ENCODE peak calls at places on chromosomes 2 and 18, in six cellular contexts. P, F, C, D, Y and O are unnamed samples.

GRCh38 chr2:176085120-176085788 is 1.5 kb upstream of the EVX2 start:
- DNase-seq in Y (no peak), C (no peak), D (no peak), P (peak), F (no peak), O (no peak)

GRCh38 chr2:54535599-54536195 is 79.6 kb downstream of the SPTBN1 start:
- DNase-seq in D (no peak), P (no peak), F (no peak), Y (peak), C (no peak), O (no peak)

GRCh38 chr18:26405190-26405781 is 143.1 kb downstream of the KCTD1 start:
- DNase-seq in D (peak), Y (no peak), F (peak), P (no peak), C (peak), O (peak)

GRCh38 chr2:71672011-71672639 is 218.8 kb downstream of the DYSF start:
- DNase-seq in P (peak), F (no peak), D (no peak), Y (no peak), C (no peak), O (no peak)

GRCh38 chr2:137165968-137166367 is 400.6 kb downstream of the THSD7B start:
- DNase-seq in P (no peak), D (no peak), F (no peak), Y (no peak), C (no peak), O (no peak)

GRCh38 chr18:80157708-80158343 is 48.8 kb downstream of the ADNP2 start:
- DNase-seq in C (peak), F (peak), Y (peak), P (peak), D (peak), O (peak)

GRCh38 chr2:96962567-96963203 is 23.7 kb downstream of the FAM178B start:
- DNase-seq in C (peak), D (peak), F (no peak), P (peak), Y (no peak), O (peak)

GRCh38 chr2:168427451-168427850 is 28.6 kb upstream of the CERS6 start:
- DNase-seq in C (no peak), F (no peak), D (no peak), P (no peak), Y (no peak), O (no peak)

GRCh38 chr18:56097561-56098095 is 509.6 kb upstream of the TCF4 start:
- DNase-seq in Y (no peak), F (no peak), D (no peak), C (no peak), P (no peak), O (no peak)

GRCh38 chr2:238126338-238126737 is 12.1 kb upstream of the KLHL30 start:
- DNase-seq in D (no peak), C (no peak), P (no peak), F (no peak), Y (no peak), O (no peak)

GRCh38 chr2:228688007-228688645 is 506.6 kb upstream of the SPHKAP start:
- DNase-seq in Y (no peak), C (no peak), F (no peak), P (no peak), D (no peak), O (no peak)

GRCh38 chr18:9705183-9705864 is 2.8 kb upstream of the RAB31 start:
- DNase-seq in F (no peak), C (no peak), Y (peak), D (no peak), P (no peak), O (no peak)

GRCh38 chr2:166167451-166167850 is 39.6 kb upstream of the SCN1A start:
- DNase-seq in P (no peak), F (no peak), Y (no peak), C (no peak), D (no peak), O (no peak)

GRCh38 chr2:45943231-45944044 is 292.0 kb downstream of the PRKCE start:
- DNase-seq in P (no peak), C (no peak), F (no peak), Y (no peak), D (no peak), O (no peak)
- TF ChIP-seq CTCF in P (no peak), C (no peak), F (no peak), Y (no peak), D (no peak), O (no peak)

DNA sequence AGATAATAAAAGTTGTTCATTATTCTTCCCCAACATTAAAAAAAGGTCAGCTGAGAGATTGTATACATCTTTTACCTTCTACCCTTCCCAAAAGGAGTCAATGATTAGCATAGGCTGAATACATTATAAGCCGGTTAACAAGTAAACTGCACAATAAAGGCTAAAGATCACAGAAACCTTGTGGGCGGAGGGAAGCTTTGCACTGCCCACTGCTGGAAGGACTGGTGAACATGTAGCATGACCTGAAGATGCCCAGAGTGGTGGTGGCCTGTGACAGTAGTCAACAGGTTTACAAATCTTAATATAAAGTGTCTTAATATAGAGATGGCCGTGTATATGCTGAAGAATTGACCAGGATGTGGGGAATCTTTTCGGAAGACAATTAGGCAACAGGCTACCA is 35.6 kb downstream of the ARL5A start:
- DNase-seq in Y (no peak), P (no peak), C (no peak), D (no peak), F (no peak), O (no peak)
- TF ChIP-seq CTCF in Y (no peak), P (no peak), C (peak), D (no peak), F (no peak), O (no peak)

GRCh38 chr18:61542596-61542995 is 209.4 kb downstream of the CDH20 start:
- DNase-seq in D (no peak), Y (no peak), C (no peak), P (no peak), F (no peak), O (no peak)

GRCh38 chr18:61545281-61546245 is 212.3 kb downstream of the CDH20 start:
- DNase-seq in C (no peak), F (no peak), D (no peak), P (no peak), Y (no peak), O (no peak)

GRCh38 chr18:61546598-61546997 is 213.4 kb downstream of the CDH20 start:
- DNase-seq in F (no peak), D (no peak), P (no peak), C (no peak), Y (no peak), O (no peak)

GRCh38 chr18:61543518-61543917 is 210.3 kb downstream of the CDH20 start:
- DNase-seq in P (no peak), Y (no peak), C (no peak), D (no peak), F (no peak), O (no peak)

DNA sequence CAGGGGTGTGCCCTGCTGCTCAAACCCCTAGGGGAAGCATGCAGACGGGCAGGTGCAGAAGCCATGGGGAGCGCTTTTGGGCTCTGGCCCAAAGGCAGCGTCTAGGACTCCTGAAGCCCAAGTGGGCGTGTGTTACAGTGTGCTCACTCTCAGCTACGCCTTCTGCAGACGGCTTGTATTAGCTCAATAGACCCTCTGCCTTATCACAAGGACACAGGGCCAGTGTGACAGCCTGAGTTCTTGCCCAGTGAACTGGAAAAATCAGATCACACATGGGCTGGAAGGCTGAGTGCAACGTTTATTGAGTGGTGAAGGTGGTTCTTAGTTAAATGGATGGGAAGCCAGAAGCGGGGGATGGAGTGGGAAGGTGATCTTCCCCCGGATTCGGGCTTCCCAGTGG is 210.9 kb downstream of the CDH20 start:
- DNase-seq in Y (no peak), D (no peak), F (no peak), P (no peak), C (no peak), O (no peak)
- TF ChIP-seq CTCF in Y (no peak), D (no peak), F (no peak), P (no peak), C (no peak), O (no peak)

DNA sequence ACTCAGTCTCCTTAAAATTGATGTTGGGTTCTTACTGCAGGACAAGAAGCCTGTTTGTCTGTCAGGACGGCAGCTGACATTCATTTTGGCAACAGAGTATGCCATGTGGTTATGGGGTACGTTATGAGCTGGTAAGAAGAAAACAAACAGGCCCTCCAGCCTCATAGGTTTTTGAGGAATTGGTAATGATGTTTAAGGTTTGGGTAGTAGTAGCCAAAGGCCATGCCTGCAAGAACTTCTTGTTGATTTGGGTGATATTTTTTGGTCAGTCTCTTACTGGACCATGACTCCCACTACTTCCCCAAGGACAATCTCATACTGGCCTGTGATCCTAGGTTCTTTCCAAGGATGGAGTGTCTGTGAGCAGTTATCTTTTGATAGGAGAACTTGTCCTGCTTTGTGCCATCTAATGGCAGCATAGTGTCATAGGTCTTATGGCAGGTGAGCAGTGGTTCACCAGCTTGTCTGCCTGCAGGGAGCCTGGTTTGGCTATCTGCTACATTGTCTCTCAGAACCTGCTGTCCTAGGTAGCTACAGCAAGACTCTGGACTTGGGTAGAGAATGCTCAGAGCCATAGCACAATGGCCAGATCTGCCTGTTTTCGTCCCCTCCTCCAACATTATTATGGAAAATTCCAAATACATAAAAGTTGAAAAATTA is 28.1 kb downstream of the AGFG1 start:
- DNase-seq in F (no peak), P (no peak), D (no peak), Y (no peak), C (no peak), O (no peak)
- TF ChIP-seq CTCF in F (no peak), P (no peak), D (no peak), Y (no peak), C (no peak), O (no peak)

DNA sequence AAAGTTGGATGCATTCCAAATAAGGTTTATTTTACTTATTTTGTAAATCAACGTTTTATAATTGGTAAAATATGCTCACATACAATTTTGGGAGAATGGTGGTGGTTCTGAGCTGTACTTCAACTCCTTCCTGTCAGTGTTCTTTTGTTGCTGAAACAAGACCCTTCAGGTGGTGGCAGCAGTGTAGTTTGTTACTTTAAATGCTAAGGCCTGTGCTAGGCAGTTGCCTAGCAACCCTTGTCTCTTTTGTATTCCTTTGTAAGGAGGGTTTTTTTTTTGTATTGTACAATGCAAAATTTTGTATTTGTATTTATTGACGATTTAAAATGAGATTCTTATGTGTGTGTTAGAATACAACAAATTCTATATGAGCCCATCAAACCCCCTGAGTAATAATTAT is 166.0 kb upstream of the FAM98A start:
- DNase-seq in D (peak), P (no peak), Y (no peak), C (no peak), F (no peak), O (no peak)
- TF ChIP-seq CTCF in D (no peak), P (no peak), Y (no peak), C (no peak), F (no peak), O (no peak)

GRCh38 chr18:75314117-75314516 is 103.5 kb downstream of the TSHZ1 start:
- DNase-seq in Y (no peak), P (no peak), F (no peak), D (no peak), C (no peak), O (no peak)
- TF ChIP-seq CTCF in Y (no peak), P (no peak), F (no peak), D (no peak), C (peak), O (no peak)

GRCh38 chr2:172087780-172088244 is 2.5 kb downstream of the DLX1 start:
- DNase-seq in D (no peak), F (no peak), Y (no peak), C (no peak), P (no peak), O (no peak)

GRCh38 chr2:172087191-172087779 is 2.0 kb downstream of the DLX1 start:
- DNase-seq in D (no peak), C (no peak), F (no peak), Y (no peak), P (no peak), O (no peak)

GRCh38 chr2:172084734-172085459 is 410 bp upstream of the DLX1 start:
- DNase-seq in P (peak), F (peak), D (peak), Y (peak), C (peak), O (peak)

GRCh38 chr2:172085460-172086159 is at the start of gene DLX1:
- DNase-seq in P (no peak), C (no peak), Y (peak), F (no peak), D (no peak), O (no peak)

DNA sequence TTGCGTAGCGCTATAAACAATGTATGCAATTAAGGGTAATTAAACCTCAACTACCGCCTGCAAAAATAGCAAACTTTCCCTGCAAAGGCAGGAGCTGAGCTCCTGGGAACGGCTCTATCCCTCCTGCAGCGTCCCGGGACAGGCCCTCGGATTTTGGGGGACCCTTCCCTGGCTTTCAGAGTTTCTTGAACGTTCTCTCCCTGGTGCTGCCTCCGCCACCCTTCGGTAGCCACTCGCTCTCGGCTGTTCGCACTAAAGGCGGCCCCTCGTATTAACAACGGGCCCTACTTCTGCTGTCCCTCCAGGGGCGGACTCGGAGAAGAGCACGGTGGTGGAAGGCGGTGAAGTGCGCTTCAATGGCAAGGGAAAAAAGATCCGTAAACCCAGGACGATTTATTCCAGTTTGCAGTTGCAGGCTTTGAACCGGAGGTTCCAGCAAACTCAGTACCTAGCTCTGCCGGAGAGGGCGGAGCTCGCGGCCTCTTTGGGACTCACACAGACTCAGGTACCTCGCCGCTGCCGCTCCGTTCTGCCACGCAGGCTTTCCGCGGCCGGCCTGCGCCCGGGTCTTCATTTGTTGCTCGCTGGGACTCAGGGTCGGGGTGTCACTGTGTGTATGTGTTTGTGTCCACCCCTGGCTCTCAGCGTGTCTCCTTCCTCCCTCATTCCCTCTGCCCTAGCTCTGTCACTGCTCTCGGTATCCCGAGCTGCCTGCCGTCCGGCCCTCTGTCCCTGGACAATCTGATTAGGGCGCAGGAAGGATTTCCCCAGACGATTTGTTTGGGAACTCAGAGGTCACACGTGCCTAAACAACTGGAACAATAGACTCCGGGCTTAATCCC is 1.3 kb downstream of the DLX1 start:
- DNase-seq in P (peak), D (no peak), Y (no peak), C (no peak), F (no peak), O (peak)
- TF ChIP-seq CTCF in P (no peak), D (no peak), Y (no peak), C (no peak), F (no peak), O (peak)

DNA sequence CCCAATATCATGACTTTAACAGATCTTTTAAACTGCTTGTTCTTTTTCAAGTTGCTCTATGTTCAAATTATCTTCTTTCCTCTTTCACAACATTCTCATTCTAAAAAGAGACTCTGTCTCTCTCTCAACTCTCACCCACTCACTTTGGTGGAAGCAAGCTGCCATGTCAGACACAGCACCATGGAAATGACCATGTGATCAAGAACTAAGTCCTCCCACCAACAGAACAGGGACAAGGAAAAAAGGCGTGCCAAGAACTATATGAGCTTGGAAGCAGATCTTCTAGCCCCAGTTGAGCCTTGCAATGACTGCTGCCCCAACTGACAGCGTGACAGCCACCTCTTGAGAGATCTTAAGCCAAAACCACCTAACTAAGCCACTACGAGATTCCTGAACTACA is 23.9 kb downstream of the BAZ2B start:
- DNase-seq in F (no peak), P (no peak), D (no peak), Y (no peak), C (no peak), O (no peak)
- TF ChIP-seq CTCF in F (no peak), P (no peak), D (no peak), Y (no peak), C (no peak), O (no peak)